ENCODE peak calls at places on chromosomes 1 and 21, in five cellular contexts. X is breast epithelium, T is OCI-LY7, F is kidney, J is fibroblast of the aortic adventitia. S is an unnamed sample.

GRCh38 chr1:203899869-203900714 is 38.7 kb downstream of the SNRPE start:
- DNase-seq in F (no peak), X (no peak), T (no peak), J (no peak), S (no peak)

GRCh38 chr1:114671011-114671938 is 1.4 kb upstream of the DENND2C start:
- DNase-seq in T (peak), F (no peak), J (peak), X (no peak), S (peak)

GRCh38 chr1:174114788-174115448 is 44.4 kb upstream of the RABGAP1L start:
- DNase-seq in F (no peak), X (no peak), T (peak), J (peak), S (peak)

GRCh38 chr1:210477328-210477924 is 148.7 kb downstream of the HHAT start:
- DNase-seq in F (no peak), T (no peak), X (no peak), J (no peak), S (peak)

GRCh38 chr1:22291494-22291893 is 148.6 kb upstream of the WNT4 start:
- DNase-seq in T (no peak), J (no peak), F (peak), X (peak), S (no peak)

GRCh38 chr1:226091461-226091860 is 28.9 kb downstream of the H3-3A start:
- DNase-seq in J (no peak), X (no peak), F (no peak), T (no peak), S (no peak)

GRCh38 chr1:2449636-2450454 is 26.2 kb upstream of the PLCH2 start:
- DNase-seq in X (no peak), F (no peak), T (no peak), J (no peak), S (no peak)

GRCh38 chr21:31682625-31683024 is 23.1 kb downstream of the SOD1 start:
- DNase-seq in F (no peak), J (peak), X (no peak), T (no peak), S (no peak)

GRCh38 chr1:18256318-18257235 is 149.0 kb downstream of the IGSF21 start:
- DNase-seq in X (peak), J (peak), T (peak), F (no peak), S (peak)

GRCh38 chr1:234500269-234500668 is 21.3 kb upstream of the TARBP1 start:
- DNase-seq in X (no peak), J (peak), F (no peak), T (no peak), S (peak)

GRCh38 chr1:108828074-108828961 is 28.6 kb downstream of the AKNAD1 start:
- DNase-seq in X (peak), J (peak), T (peak), F (peak), S (peak)

GRCh38 chr1:78540056-78540455 is 49.3 kb downstream of the PTGFR start:
- DNase-seq in T (no peak), F (no peak), X (no peak), J (no peak), S (peak)

GRCh38 chr1:77394166-77394565 is 112.3 kb downstream of the AK5 start:
- DNase-seq in T (no peak), F (no peak), J (peak), X (no peak), S (peak)

GRCh38 chr1:10980841-10981727 is 31.4 kb upstream of the TARDBP start:
- DNase-seq in T (no peak), J (peak), X (no peak), F (no peak), S (peak)

GRCh38 chr1:102550729-102551384 is 554.1 kb upstream of the OLFM3 start:
- DNase-seq in X (no peak), T (peak), J (peak), F (no peak), S (peak)

GRCh38 chr1:203504400-203505250 is 10.7 kb downstream of the OPTC start:
- DNase-seq in F (peak), J (peak), T (peak), X (peak), S (peak)

GRCh38 chr1:92705456-92705855 is 79.5 kb downstream of the EVI5 start:
- DNase-seq in T (no peak), J (peak), F (no peak), X (no peak), S (no peak)

GRCh38 chr1:35463232-35463631 is 94.0 kb downstream of the KIAA0319L start:
- DNase-seq in T (no peak), J (no peak), F (no peak), X (no peak), S (no peak)

GRCh38 chr1:191831572-191831971 is 326.7 kb upstream of the RGS18 start:
- DNase-seq in X (no peak), J (peak), T (peak), F (no peak), S (no peak)

GRCh38 chr1:42176902-42177519 is 12.5 kb upstream of the GUCA2A start:
- DNase-seq in J (peak), F (no peak), X (no peak), T (peak), S (peak)

GRCh38 chr1:8629241-8630091 is 188.0 kb downstream of the RERE start:
- DNase-seq in F (no peak), X (no peak), T (peak), J (peak), S (peak)

GRCh38 chr1:54312874-54313316 is 93.3 kb downstream of the SSBP3 start:
- DNase-seq in X (no peak), J (peak), T (no peak), F (no peak), S (peak)

GRCh38 chr1:204384636-204385354 is 25.1 kb upstream of the PLEKHA6 start:
- DNase-seq in T (no peak), X (no peak), J (peak), F (no peak), S (peak)

GRCh38 chr1:204380293-204380831 is 20.6 kb upstream of the PLEKHA6 start:
- DNase-seq in X (peak), T (no peak), J (no peak), F (no peak), S (no peak)

GRCh38 chr1:9231648-9232332 is 2.8 kb upstream of the H6PD start:
- DNase-seq in F (no peak), T (no peak), J (peak), X (no peak), S (peak)

GRCh38 chr1:23178931-23179330 is 10.3 kb upstream of the LUZP1 start:
- DNase-seq in J (peak), F (no peak), T (peak), X (no peak), S (peak)

GRCh38 chr1:54290443-54291184 is 90.6 kb downstream of the MRPL37 start:
- DNase-seq in X (no peak), F (peak), T (no peak), J (peak), S (peak)

GRCh38 chr21:37647781-37648180 is 268.5 kb downstream of the KCNJ6 start:
- DNase-seq in X (no peak), J (no peak), F (no peak), T (no peak), S (no peak)

GRCh38 chr21:37645848-37646247 is 270.4 kb downstream of the KCNJ6 start:
- DNase-seq in X (no peak), F (no peak), J (no peak), T (no peak), S (no peak)

GRCh38 chr21:37644666-37645065 is 271.6 kb downstream of the KCNJ6 start:
- DNase-seq in T (no peak), J (no peak), X (no peak), F (no peak), S (no peak)

GRCh38 chr21:37639756-37640155 is 273.2 kb downstream of the DYRK1A start:
- DNase-seq in J (no peak), T (no peak), F (no peak), X (no peak), S (no peak)

GRCh38 chr21:37642493-37642892 is 273.8 kb downstream of the KCNJ6 start:
- DNase-seq in T (peak), J (no peak), F (no peak), X (no peak), S (no peak)
- TF ChIP-seq CTCF in T (peak), J (no peak), F (peak), X (no peak), S (no peak)

GRCh38 chr1:5661196-5662130 is 330.8 kb downstream of the NPHP4 start:
- DNase-seq in X (no peak), T (no peak), J (no peak), F (no peak), S (no peak)

GRCh38 chr1:5662362-5663126 is 329.7 kb downstream of the NPHP4 start:
- DNase-seq in F (no peak), T (no peak), J (no peak), X (no peak), S (no peak)

GRCh38 chr1:5660141-5660935 is 331.9 kb downstream of the NPHP4 start:
- DNase-seq in T (no peak), F (no peak), J (no peak), X (no peak), S (no peak)

GRCh38 chr1:5659606-5660005 is 332.6 kb downstream of the NPHP4 start:
- DNase-seq in F (no peak), T (no peak), J (no peak), X (no peak), S (no peak)

DNA sequence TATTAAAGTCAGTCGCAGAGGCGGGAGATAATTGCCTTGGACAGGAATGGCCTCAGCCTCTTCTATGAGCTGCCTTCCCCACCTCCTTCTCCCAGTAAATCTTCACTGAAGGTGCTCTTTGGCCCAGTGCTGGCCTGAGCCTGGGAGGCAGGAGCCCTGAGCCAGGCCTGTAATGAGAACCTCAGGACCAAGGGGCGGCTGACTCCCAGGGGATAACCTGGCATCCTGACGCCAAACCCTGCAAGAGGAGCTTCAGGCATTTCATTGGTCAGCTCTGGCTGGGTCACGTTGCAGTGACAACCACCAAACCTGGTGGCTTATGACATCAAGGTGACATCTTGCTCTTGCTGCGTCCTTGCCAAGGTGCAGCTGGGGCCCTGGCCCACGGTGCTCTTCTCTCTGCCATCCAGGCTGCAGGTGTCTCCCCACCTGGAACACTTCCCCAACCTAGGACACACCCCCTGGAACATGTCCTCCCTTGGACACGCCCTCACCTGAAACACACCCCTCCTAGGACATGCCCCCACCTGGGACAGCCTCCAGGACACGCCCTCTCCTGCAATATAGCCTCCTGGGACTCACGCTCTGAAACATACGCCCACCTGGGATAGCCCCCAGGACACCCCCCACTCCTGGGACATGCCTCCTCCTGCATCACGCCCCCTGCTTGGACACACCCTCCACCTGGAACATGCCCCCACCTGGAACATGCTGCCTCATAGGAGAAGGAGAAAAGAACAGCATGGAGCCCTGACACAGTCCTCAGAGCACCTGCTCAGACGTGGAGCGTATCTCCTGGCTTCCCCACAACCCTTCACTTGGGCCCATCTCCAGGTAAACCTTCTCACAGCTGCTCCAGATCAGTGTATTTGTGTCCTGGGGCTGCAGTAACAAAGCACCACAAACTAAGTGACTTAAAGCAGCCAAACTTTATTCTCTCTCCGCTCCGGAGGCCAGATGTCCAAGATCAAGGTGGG is 333.6 kb downstream of the NPHP4 start:
- DNase-seq in X (no peak), F (no peak), J (no peak), T (no peak), S (no peak)
- H3K4me3 ChIP-seq in X (no peak), F (no peak), J (no peak), T (no peak), S (no peak)

DNA sequence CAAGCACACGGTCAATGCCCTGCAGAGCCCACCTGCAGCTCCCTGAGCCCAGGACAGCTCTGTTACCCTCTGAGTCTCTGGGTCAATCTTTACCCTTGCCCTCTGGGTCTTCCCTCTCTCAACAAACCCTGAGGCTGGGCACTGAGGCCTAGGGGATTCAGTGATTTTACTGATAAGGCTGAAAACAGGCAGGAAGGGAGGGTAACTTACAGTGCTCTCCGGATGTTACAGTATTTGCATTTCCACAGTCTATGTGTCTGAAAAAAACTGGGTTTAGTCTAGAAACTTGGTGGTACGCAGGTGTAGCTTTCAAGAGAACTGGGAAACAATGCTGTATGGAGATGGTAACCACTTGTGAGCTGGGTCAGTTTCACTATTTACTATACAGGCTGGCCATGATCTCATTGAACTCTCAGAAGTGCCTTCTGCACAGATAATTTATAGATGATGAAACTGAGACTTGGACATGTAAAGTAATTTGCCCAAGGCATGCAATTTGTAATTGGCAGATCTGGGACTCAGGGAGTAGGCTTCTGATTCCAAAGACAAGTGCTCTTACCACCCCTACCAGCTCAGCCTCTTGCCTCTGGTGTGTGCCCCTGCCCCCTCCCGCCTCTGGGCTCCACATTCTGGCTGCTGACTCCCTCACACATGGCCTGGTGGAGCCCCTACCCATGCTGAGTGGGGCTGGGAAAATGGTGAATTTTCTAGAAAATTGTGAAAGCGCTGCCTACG is 48.8 kb downstream of the TENT5C start:
- DNase-seq in X (no peak), J (no peak), F (no peak), T (peak), S (no peak)
- TF ChIP-seq CTCF in X (no peak), J (no peak), F (no peak), T (no peak), S (no peak)

GRCh38 chr1:197224160-197224559 is 43.9 kb upstream of the CRB1 start:
- DNase-seq in J (peak), X (no peak), T (no peak), F (no peak), S (no peak)

GRCh38 chr1:197218857-197219256 is 49.2 kb upstream of the CRB1 start:
- DNase-seq in J (no peak), T (no peak), F (no peak), X (no peak), S (no peak)

GRCh38 chr1:197222025-197222685 is 45.9 kb upstream of the CRB1 start:
- DNase-seq in J (peak), F (peak), T (no peak), X (no peak), S (no peak)

GRCh38 chr1:197222780-197223179 is 45.3 kb upstream of the CRB1 start:
- DNase-seq in T (no peak), F (no peak), X (no peak), J (no peak), S (no peak)
- H3K4me3 ChIP-seq in T (no peak), F (no peak), X (no peak), J (no peak), S (no peak)

S was measured in fibroblast of mammary gland.